ENCODE peak calls at places on chromosomes 16 and 17, in ten cellular contexts. Q is RWPE2, Z is mucosa of descending colon, D is foreskin fibroblast, L is fibroblast of mammary gland, T is heart left ventricle, H is left lung, R is stomach, F is Peyer's patch, B is astrocyte of the spinal cord. N is an unnamed sample.

GRCh38 chr16:75351183-75351582 is 82.1 kb downstream of the CFDP1 start:
- DNase-seq in Q (no peak), Z (no peak), D (peak; percentile 68), L (peak; percentile 80), T (no peak), H (no peak), R (no peak), F (no peak), B (peak; percentile 89), N (no peak)

GRCh38 chr17:73096866-73097265 is 4.4 kb upstream of the SLC39A11 start:
- DNase-seq in Q (peak; percentile 45), Z (no peak), D (peak; percentile 2), L (peak; percentile 31), T (no peak), H (peak; percentile 62), R (no peak), F (peak; percentile 3), B (peak; percentile 14), N (no peak)

GRCh38 chr17:10743316-10744009 is 13.6 kb upstream of the TMEM220 start:
- DNase-seq in Q (no peak), Z (no peak), D (no peak), L (peak; percentile 82), T (no peak), H (no peak), R (no peak), F (no peak), B (no peak), N (no peak)

GRCh38 chr16:12992066-12992465 is 90.7 kb downstream of the SHISA9 start:
- DNase-seq in Q (no peak), Z (no peak), D (no peak), L (no peak), T (no peak), H (no peak), R (no peak), F (no peak), B (no peak), N (no peak)

GRCh38 chr17:55285340-55286301 is 20.9 kb downstream of the HLF start:
- DNase-seq in Q (no peak), Z (peak; percentile 65), D (peak; percentile 81), L (peak; percentile 89), T (peak; percentile 92), H (peak; percentile 90), R (peak; percentile 90), F (peak; percentile 54), B (peak; percentile 81), N (peak; percentile 19)

GRCh38 chr16:75308011-75308410 is 56.6 kb upstream of the BCAR1 start:
- DNase-seq in Q (no peak), Z (no peak), D (no peak), L (no peak), T (no peak), H (no peak), R (peak; percentile 57), F (no peak), B (no peak), N (no peak)

GRCh38 chr16:50838885-50839284 is 97.0 kb downstream of the CYLD start:
- DNase-seq in Q (no peak), Z (no peak), D (no peak), L (no peak), T (no peak), H (no peak), R (no peak), F (no peak), B (no peak), N (no peak)

GRCh38 chr16:88380619-88381018 is 2.1 kb upstream of the ZNF469 start:
- DNase-seq in Q (peak; percentile 14), Z (no peak), D (no peak), L (no peak), T (no peak), H (peak; percentile 14), R (no peak), F (no peak), B (no peak), N (no peak)

GRCh38 chr16:17133851-17134250 is 336.9 kb downstream of the XYLT1 start:
- DNase-seq in Q (no peak), Z (no peak), D (no peak), L (no peak), T (no peak), H (no peak), R (no peak), F (no peak), B (no peak), N (no peak)

GRCh38 chr16:17134586-17134985 is 336.2 kb downstream of the XYLT1 start:
- DNase-seq in Q (no peak), Z (no peak), D (no peak), L (no peak), T (no peak), H (no peak), R (no peak), F (peak; percentile 39), B (no peak), N (no peak)

GRCh38 chr16:17129971-17130370 is 340.8 kb downstream of the XYLT1 start:
- DNase-seq in Q (no peak), Z (no peak), D (no peak), L (no peak), T (no peak), H (no peak), R (no peak), F (no peak), B (no peak), N (no peak)

GRCh38 chr16:17130733-17131132 is 340.0 kb downstream of the XYLT1 start:
- DNase-seq in Q (no peak), Z (no peak), D (no peak), L (no peak), T (no peak), H (no peak), R (no peak), F (no peak), B (no peak), N (no peak)

GRCh38 chr16:17131351-17131750 is 339.4 kb downstream of the XYLT1 start:
- DNase-seq in Q (no peak), Z (no peak), D (no peak), L (no peak), T (no peak), H (no peak), R (no peak), F (no peak), B (no peak), N (no peak)
- TF ChIP-seq CTCF in Q (no peak), Z (no peak), D (no peak), L (no peak), T (no peak), H (no peak), R (no peak), F (no peak), B (no peak), N (peak; percentile 17)

GRCh38 chr16:69365901-69366300 is 14.3 kb upstream of the TMED6 start:
- DNase-seq in Q (peak; percentile 3), Z (no peak), D (no peak), L (peak; percentile 76), T (no peak), H (no peak), R (no peak), F (no peak), B (no peak), N (no peak)
- H3K4me3 ChIP-seq in Q (no peak overlapping the region), Z (no peak overlapping the region), D (no peak overlapping the region), L (no peak overlapping the region), T (no peak overlapping the region), H (no peak overlapping the region), R (no peak overlapping the region), F (no peak overlapping the region), B (no peak overlapping the region), N (no peak overlapping the region)

GRCh38 chr17:4583206-4583605 is 1.1 kb upstream of the SMTNL2 start:
- DNase-seq in Q (no peak), Z (no peak), D (no peak), L (no peak), T (no peak), H (no peak), R (no peak), F (no peak), B (no peak), N (no peak)

GRCh38 chr17:4584125-4584834 is at the start of gene SMTNL2:
- DNase-seq in Q (no peak), Z (no peak), D (no peak), L (no peak), T (peak; percentile 64), H (no peak), R (no peak), F (no peak), B (no peak), N (no peak)

GRCh38 chr17:4584835-4585187 is 482 bp downstream of the SMTNL2 start:
- DNase-seq in Q (no peak), Z (no peak), D (no peak), L (no peak), T (no peak), H (no peak), R (no peak), F (no peak), B (no peak), N (no peak)

GRCh38 chr17:4582691-4583090 is 1.6 kb upstream of the SMTNL2 start:
- DNase-seq in Q (no peak), Z (no peak), D (no peak), L (no peak), T (no peak), H (no peak), R (no peak), F (no peak), B (no peak), N (no peak)

DNA sequence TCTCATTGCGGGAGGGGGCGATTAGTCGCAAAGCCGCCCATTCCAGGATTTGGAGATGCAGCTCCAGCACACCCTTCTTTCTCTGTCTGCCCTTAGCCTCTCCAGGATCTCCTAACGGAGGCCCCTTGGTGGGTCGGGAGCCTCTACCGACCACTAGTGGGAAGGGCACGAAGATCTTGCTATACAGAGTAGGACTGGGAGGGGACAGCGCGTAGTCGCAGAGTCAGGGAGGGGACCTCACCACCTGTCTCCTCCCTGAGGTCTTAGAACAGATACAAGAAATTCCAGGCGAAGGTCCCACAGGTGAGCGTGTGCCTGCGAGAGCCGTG is 569 bp upstream of the SMTNL2 start:
- DNase-seq in Q (no peak), Z (no peak), D (no peak), L (no peak), T (no peak), H (no peak), R (no peak), F (no peak), B (no peak), N (no peak)
- TF ChIP-seq CTCF in Q (peak; percentile 16), Z (no peak), D (peak; percentile 18), L (peak; percentile 18), T (peak; percentile 51), H (no peak), R (no peak), F (no peak), B (peak; percentile 47), N (peak; percentile 36)

GRCh38 chr17:57086069-57086930 is 1.3 kb downstream of the AKAP1 start:
- DNase-seq in Q (no peak), Z (peak; percentile 87), D (peak; percentile 17), L (no peak), T (no peak), H (peak; percentile 43), R (peak; percentile 50), F (peak; percentile 34), B (no peak), N (no peak)

GRCh38 chr17:57084361-57084801 is 665 bp upstream of the AKAP1 start:
- DNase-seq in Q (no peak), Z (no peak), D (no peak), L (peak; percentile 36), T (no peak), H (no peak), R (no peak), F (no peak), B (no peak), N (no peak)

GRCh38 chr17:57084802-57085447 is at the start of gene AKAP1:
- DNase-seq in Q (peak; percentile 97), Z (peak; percentile 99), D (peak; percentile 95), L (peak; percentile 88), T (peak; percentile 96), H (peak; percentile 96), R (peak; percentile 98), F (peak; percentile 96), B (peak; percentile 95), N (peak; percentile 56)

GRCh38 chr17:57088298-57088697 is 3.3 kb downstream of the AKAP1 start:
- DNase-seq in Q (no peak), Z (no peak), D (no peak), L (no peak), T (no peak), H (no peak), R (no peak), F (no peak), B (no peak), N (no peak)

DNA sequence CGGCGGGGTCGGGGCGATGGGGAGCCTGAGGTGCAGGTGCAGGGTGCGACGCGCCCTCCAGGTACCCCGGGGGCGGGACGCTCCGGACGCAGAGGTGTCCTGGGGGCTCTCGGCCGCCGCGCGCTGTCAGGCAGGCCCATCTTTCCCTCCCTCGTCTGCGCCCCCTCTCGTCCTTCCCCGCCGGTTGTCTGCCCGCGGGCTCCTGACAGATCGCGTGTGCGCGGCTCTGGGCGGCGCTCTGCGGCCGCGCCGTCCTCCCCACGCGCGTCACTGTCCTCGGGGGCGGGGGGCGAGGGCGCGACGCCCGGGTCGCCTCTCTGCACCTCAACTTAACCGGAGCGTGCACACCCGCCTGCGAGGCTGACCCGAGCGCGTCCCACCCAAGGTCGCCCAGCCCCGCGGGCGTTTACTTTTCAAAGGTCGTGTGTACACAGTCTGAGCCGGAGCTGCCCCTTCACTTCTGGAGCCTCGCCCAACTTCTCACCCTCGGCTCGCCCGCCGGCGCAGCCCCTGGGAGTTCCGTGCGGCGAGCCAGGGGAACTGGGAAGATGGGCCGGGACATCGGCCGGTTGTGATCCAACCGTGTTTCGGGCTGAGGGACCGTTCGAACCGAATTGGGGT is 512 bp downstream of the AKAP1 start:
- DNase-seq in Q (no peak), Z (peak; percentile 92), D (peak; percentile 28), L (peak; percentile 18), T (peak; percentile 68), H (peak; percentile 74), R (peak; percentile 80), F (peak; percentile 54), B (peak; percentile 37), N (no peak)
- H3K4me3 ChIP-seq in Q (peak overlapping the region; percentile 78), Z (peak overlapping the region; percentile 77), D (peak overlapping the region; percentile 99), L (peak overlapping the region; percentile 67), T (peak overlapping the region; percentile 79), H (peak overlapping the region; percentile 78), R (peak overlapping the region; percentile 90), F (peak overlapping the region; percentile 81), B (peak overlapping the region; percentile 96), N (peak overlapping the region; percentile 87)